ENCODE peak calls at places on chromosomes 6 and 20, in four cellular contexts. Q, P, K and X are unnamed samples.

GRCh38 chr20:20393770-20394169 is 25.9 kb downstream of the INSM1 start:
- DNase-seq in P (no peak), K (no peak), Q (no peak), X (no peak)

GRCh38 chr20:58092871-58093270 is 135.6 kb downstream of the ANKRD60 start:
- DNase-seq in Q (no peak), P (no peak), K (no peak), X (no peak)

GRCh38 chr6:156167289-156168076 is 609.7 kb upstream of the ARID1B start:
- DNase-seq in Q (no peak), K (no peak), P (no peak), X (no peak)

GRCh38 chr6:159729598-159729997 is 2.3 kb downstream of the WTAP start:
- DNase-seq in Q (peak), K (no peak), P (no peak), X (no peak)

GRCh38 chr6:90183587-90184333 is 112.9 kb downstream of the BACH2 start:
- DNase-seq in Q (no peak), K (no peak), P (no peak), X (no peak)

GRCh38 chr6:4776493-4776966 is 326 bp downstream of the CDYL start:
- DNase-seq in K (no peak), Q (peak), P (no peak), X (no peak)

GRCh38 chr6:110432285-110432899 is 17.0 kb upstream of the DDO start:
- DNase-seq in Q (no peak), K (no peak), P (no peak), X (no peak)

GRCh38 chr6:168062346-168063289 is 16.4 kb downstream of the FRMD1 start:
- DNase-seq in Q (no peak), P (no peak), K (no peak), X (no peak)

GRCh38 chr20:18750735-18751134 is 62.8 kb upstream of the SCP2D1 start:
- DNase-seq in Q (no peak), P (no peak), K (no peak), X (no peak)

GRCh38 chr20:50728486-50728980 is 2.8 kb upstream of the PARD6B start:
- DNase-seq in Q (no peak), P (no peak), K (no peak), X (no peak)

GRCh38 chr6:3530515-3530914 is 73.7 kb upstream of the SLC22A23 start:
- DNase-seq in Q (no peak), P (no peak), K (no peak), X (no peak)

GRCh38 chr6:709471-710056 is 16.6 kb upstream of the EXOC2 start:
- DNase-seq in P (no peak), Q (no peak), K (no peak), X (no peak)

GRCh38 chr6:140269766-140270165 is 895.3 kb upstream of the CITED2 start:
- DNase-seq in K (no peak), Q (peak), P (no peak), X (no peak)